ENCODE peak calls at places on chromosomes 1 and 21, in eight cellular contexts. N is breast epithelium, E is endothelial cell of umbilical vein, D is Panc1, O is suprapubic skin, B is prostate gland, C is SK-N-SH, F is stomach. A is an unnamed sample.

GRCh38 chr1:187646536-187647128 is 817.9 kb downstream of the PLA2G4A start:
- DNase-seq in N (no peak), D (no peak), B (no peak), E (no peak), C (no peak), O (no peak), F (no peak), A (no peak)

GRCh38 chr1:43582162-43582566 is 51.5 kb downstream of the PTPRF start:
- DNase-seq in B (peak; percentile 83), F (peak; percentile 68), E (peak; percentile 89), D (peak; percentile 69), N (peak; percentile 84), O (no peak), C (no peak), A (no peak)

GRCh38 chr1:48177257-48177656 is 45.3 kb upstream of the SLC5A9 start:
- DNase-seq in E (peak; percentile 30), N (no peak), D (no peak), F (no peak), O (no peak), B (no peak), C (no peak), A (no peak)

GRCh38 chr1:178122283-178122682 is 28.4 kb downstream of the RASAL2 start:
- DNase-seq in D (no peak), E (no peak), B (no peak), N (no peak), C (no peak), O (no peak), F (no peak), A (no peak)

GRCh38 chr1:35555212-35555584 is 2.0 kb downstream of the KIAA0319L start:
- DNase-seq in D (no peak), N (no peak), F (no peak), E (no peak), C (no peak), B (no peak), O (no peak), A (no peak)

GRCh38 chr1:229859026-229859425 is 208.0 kb upstream of the GALNT2 start:
- DNase-seq in C (no peak), D (no peak), F (no peak), B (no peak), O (no peak), E (no peak), N (no peak), A (no peak)

GRCh38 chr21:24375201-24375600 is 1232.1 kb downstream of the MRPL39 start:
- DNase-seq in F (no peak), C (no peak), B (no peak), O (no peak), D (no peak), N (no peak), E (no peak), A (no peak)

GRCh38 chr21:33650230-33650629 is 7.9 kb downstream of the ITSN1 start:
- DNase-seq in B (no peak), N (no peak), C (no peak), F (no peak), D (no peak), O (no peak), E (no peak), A (no peak)

GRCh38 chr1:54428838-54429513 is 22.8 kb upstream of the SSBP3 start:
- DNase-seq in E (no peak), C (peak; percentile 63), F (no peak), B (no peak), O (peak; percentile 24), N (no peak), D (no peak), A (no peak)

GRCh38 chr21:34351786-34352241 is 12.0 kb upstream of the KCNE2 start:
- DNase-seq in N (peak; percentile 44), E (peak; percentile 39), D (no peak), F (peak; percentile 61), B (peak; percentile 26), C (peak; percentile 66), O (peak; percentile 74), A (no peak)

GRCh38 chr1:31575373-31576140 is 758 bp upstream of the TINAGL1 start:
- DNase-seq in D (no peak), B (peak; percentile 84), C (no peak), E (no peak), O (no peak), N (peak; percentile 95), F (peak; percentile 91), A (no peak)

GRCh38 chr1:203046984-203047630 is 20.8 kb downstream of the PPFIA4 start:
- DNase-seq in N (no peak), E (peak; percentile 44), D (no peak), B (no peak), C (no peak), F (no peak), O (no peak), A (no peak)

GRCh38 chr1:15151377-15151806 is 2.2 kb upstream of the TMEM51 start:
- DNase-seq in E (no peak), B (no peak), C (peak; percentile 78), D (no peak), N (no peak), F (no peak), O (no peak), A (no peak)

GRCh38 chr1:19623523-19623922 is 20.6 kb upstream of the NBL1 start:
- DNase-seq in O (no peak), B (no peak), N (no peak), C (no peak), F (no peak), D (no peak), E (no peak), A (no peak)

GRCh38 chr1:211543003-211543402 is 36.0 kb downstream of the SLC30A1 start:
- DNase-seq in B (peak; percentile 43), N (peak; percentile 23), E (no peak), O (no peak), D (no peak), C (no peak), F (no peak), A (no peak)

GRCh38 chr1:202168861-202169260 is 8.5 kb upstream of the PTPN7 start:
- DNase-seq in B (no peak), O (no peak), E (no peak), C (no peak), D (no peak), F (no peak), N (no peak), A (no peak)

GRCh38 chr1:205813755-205814058 is 709 bp upstream of the SLC41A1 start:
- DNase-seq in E (no peak), C (no peak), F (no peak), B (no peak), N (no peak), D (no peak), O (no peak), A (no peak)

GRCh38 chr1:115475901-115476300 is 137.9 kb upstream of the NGF start:
- DNase-seq in E (no peak), C (no peak), D (no peak), N (no peak), F (no peak), O (no peak), B (no peak), A (no peak)

GRCh38 chr1:209769171-209769904 is 13.5 kb downstream of the TRAF3IP3 start:
- DNase-seq in D (no peak), E (peak; percentile 94), O (no peak), C (peak; percentile 31), F (no peak), N (peak; percentile 68), B (no peak), A (peak; percentile 70)

GRCh38 chr1:2489615-2490014 is 13.5 kb downstream of the PLCH2 start:
- DNase-seq in C (no peak), F (no peak), E (no peak), N (no peak), D (no peak), O (no peak), B (no peak), A (no peak)

GRCh38 chr1:196407358-196408041 is 200.7 kb downstream of the KCNT2 start:
- DNase-seq in C (no peak), D (no peak), E (peak; percentile 86), O (no peak), N (no peak), F (no peak), B (no peak), A (no peak)

GRCh38 chr1:241406421-241406820 is 49.4 kb upstream of the RGS7 start:
- DNase-seq in E (no peak), N (no peak), O (no peak), D (no peak), C (no peak), F (no peak), B (no peak), A (no peak)

GRCh38 chr1:173467426-173467825 is 9.7 kb upstream of the PRDX6 start:
- DNase-seq in O (no peak), B (no peak), N (no peak), F (no peak), C (no peak), E (no peak), D (no peak), A (no peak)
- H3K9me3 ChIP-seq in O (peaks cover 7% of the 10 kb centered on the region), B (no peaks in the 10 kb centered on the region), N (peaks cover 23% of the 10 kb centered on the region), F (peaks cover 18% of the 10 kb centered on the region), C (no peaks in the 10 kb centered on the region), E (no peaks in the 10 kb centered on the region), D (no peaks in the 10 kb centered on the region), A (no peaks in the 10 kb centered on the region)

GRCh38 chr1:156436319-156437043 is 64.1 kb downstream of the MEF2D start:
- DNase-seq in C (no peak), O (no peak), D (no peak), F (no peak), N (no peak), E (no peak), B (no peak), A (no peak)
- TF ChIP-seq POLR2AphosphoS5 in C (no peak), O (no peak), D (no peak), F (no peak), N (no peak), E (no peak), B (no peak), A (no peak)

GRCh38 chr1:4593106-4593505 is 61.3 kb upstream of the AJAP1 start:
- DNase-seq in F (no peak), D (no peak), N (no peak), E (no peak), C (no peak), O (no peak), B (no peak), A (no peak)
- H3K9me3 ChIP-seq in F (no peaks in the 10 kb centered on the region), D (no peaks in the 10 kb centered on the region), N (no peaks in the 10 kb centered on the region), E (peaks cover 5% of the 10 kb centered on the region), C (no peaks in the 10 kb centered on the region), O (no peaks in the 10 kb centered on the region), B (no peaks in the 10 kb centered on the region), A (no peaks in the 10 kb centered on the region)

GRCh38 chr1:10316752-10317151 is 82.1 kb upstream of the PGD start:
- DNase-seq in D (no peak), E (no peak), B (no peak), O (no peak), F (no peak), C (no peak), N (no peak), A (no peak)
- TF ChIP-seq POLR2AphosphoS5 in D (no peak), E (no peak), B (no peak), O (no peak), F (no peak), C (no peak), N (no peak), A (no peak)

DNA sequence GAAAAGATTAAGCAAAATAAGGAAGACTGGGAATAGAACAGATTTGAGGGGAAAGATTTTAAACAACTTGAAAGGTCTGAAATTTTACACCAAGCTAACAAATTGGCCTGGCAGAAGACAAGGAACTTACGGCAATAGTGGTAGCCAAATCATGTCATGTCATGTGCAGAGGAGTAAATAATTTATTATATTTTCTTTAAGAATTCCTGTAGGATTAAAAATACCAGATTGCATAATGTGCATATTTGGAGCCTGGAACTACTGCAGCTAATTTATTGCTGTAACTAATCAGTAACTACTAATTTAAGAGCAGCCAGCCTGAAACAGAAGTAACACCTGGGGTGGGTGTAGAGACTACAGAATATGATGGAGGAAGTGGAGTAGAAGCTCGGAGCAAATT is 334.3 kb downstream of the TGFB2 start:
- DNase-seq in N (no peak), O (no peak), B (no peak), C (no peak), E (no peak), F (no peak), D (no peak), A (no peak)
- H3K9me3 ChIP-seq in N (no peaks in the 10 kb centered on the region), O (no peaks in the 10 kb centered on the region), B (no peaks in the 10 kb centered on the region), C (no peaks in the 10 kb centered on the region), E (no peaks in the 10 kb centered on the region), F (no peaks in the 10 kb centered on the region), D (no peaks in the 10 kb centered on the region), A (no peaks in the 10 kb centered on the region)

A was measured in SK-N-MC.